ENCODE peak calls at places on chromosomes 3 and 15, in five cellular contexts. I is naive thymus-derived CD8-positive, alpha-beta T cell; B is left ventricle myocardium inferior; O is smooth muscle cell of the brain vasculature; G is astrocyte of the cerebellum. E is an unnamed sample.

GRCh38 chr3:132781922-132782321 is 59.7 kb upstream of the NPHP3 start:
- DNase-seq in I (no peak), B (no peak), O (no peak), G (no peak), E (no peak)

GRCh38 chr3:85316252-85316651 is 357.5 kb downstream of the CADM2 start:
- DNase-seq in I (no peak), B (no peak), O (no peak), G (no peak), E (no peak)

GRCh38 chr3:109331692-109332091 is 5.7 kb downstream of the DPPA4 start:
- DNase-seq in I (no peak), B (no peak), O (no peak), G (no peak), E (no peak)

GRCh38 chr3:192869131-192870027 is 48.3 kb downstream of the MB21D2 start:
- DNase-seq in I (no peak), B (peak; percentile 42), O (no peak), G (no peak), E (no peak)

GRCh38 chr3:107143206-107143605 is 234.0 kb upstream of the CCDC54 start:
- DNase-seq in I (no peak), B (no peak), O (no peak), G (no peak), E (no peak)

GRCh38 chr3:177523991-177524438 is 326.7 kb upstream of the TBL1XR1 start:
- DNase-seq in I (no peak), B (no peak), O (no peak), G (no peak), E (no peak)

GRCh38 chr15:36432162-36432561 is 147.3 kb upstream of the CDIN1 start:
- DNase-seq in I (no peak), B (no peak), O (no peak), G (peak; percentile 33), E (no peak)

GRCh38 chr3:49727924-49728361 is 4.2 kb upstream of the GMPPB start:
- DNase-seq in I (no peak), B (no peak), O (no peak), G (no peak), E (no peak)

GRCh38 chr15:40286794-40287193 is 3.9 kb upstream of the ANKRD63 start:
- DNase-seq in I (no peak), B (no peak), O (no peak), G (no peak), E (no peak)

GRCh38 chr3:161689699-161690098 is 193.1 kb downstream of the OTOL1 start:
- DNase-seq in I (no peak), B (no peak), O (no peak), G (no peak), E (no peak)

GRCh38 chr3:14208977-14209394 is 30.4 kb downstream of the LSM3 start:
- DNase-seq in I (no peak), B (no peak), O (no peak), G (no peak), E (no peak)

GRCh38 chr3:56887402-56888025 is 85.8 kb upstream of the ARHGEF3 start:
- DNase-seq in I (no peak), B (no peak), O (no peak), G (no peak), E (no peak)

GRCh38 chr3:15708882-15709677 is 88.7 kb downstream of the ANKRD28 start:
- DNase-seq in I (no peak), B (no peak), O (no peak), G (no peak), E (no peak)